ENCODE peak calls at places on chromosome 15, in six cellular contexts. One of them, this sample, is unnamed. For H3K4me1 and H3K27me3, the result is how much of the 10 kb centered on the place peaks cover.

GRCh38 chr15:86663304-86663703 is 583.6 kb downstream of the AGBL1 start:
- DNase-seq in mammary epithelial cell: no peak
- DNase-seq in breast epithelium: no peak
- DNase-seq in Peyer's patch: no peak
- DNase-seq in esophagus squamous epithelium: no peak
- DNase-seq in fibroblast of lung: no peak
- DNase-seq in this sample: no peak

GRCh38 chr15:21267686-21268395 is 172.5 kb downstream of the POTEB3 start:
- DNase-seq in breast epithelium: no peak
- DNase-seq in esophagus squamous epithelium: no peak
- DNase-seq in Peyer's patch: no peak
- DNase-seq in mammary epithelial cell: peak
- DNase-seq in fibroblast of lung: no peak
- DNase-seq in this sample: no peak

GRCh38 chr15:52164631-52165265 is 26.4 kb downstream of the GNB5 start:
- DNase-seq in mammary epithelial cell: no peak
- DNase-seq in fibroblast of lung: peak
- DNase-seq in Peyer's patch: no peak
- DNase-seq in esophagus squamous epithelium: no peak
- DNase-seq in breast epithelium: no peak
- DNase-seq in this sample: peak

GRCh38 chr15:101189341-101189679 is 62.5 kb downstream of the CHSY1 start:
- DNase-seq in esophagus squamous epithelium: no peak
- DNase-seq in breast epithelium: no peak
- DNase-seq in mammary epithelial cell: no peak
- DNase-seq in fibroblast of lung: peak
- DNase-seq in Peyer's patch: no peak
- DNase-seq in this sample: no peak

GRCh38 chr15:95365615-95366107 is 964.8 kb upstream of the NR2F2 start:
- DNase-seq in Peyer's patch: no peak
- DNase-seq in fibroblast of lung: peak
- DNase-seq in mammary epithelial cell: no peak
- DNase-seq in breast epithelium: no peak
- DNase-seq in esophagus squamous epithelium: no peak
- DNase-seq in this sample: no peak

GRCh38 chr15:70268698-70269251 is 171.1 kb upstream of the TLE3 start:
- DNase-seq in esophagus squamous epithelium: no peak
- DNase-seq in mammary epithelial cell: no peak
- DNase-seq in Peyer's patch: peak
- DNase-seq in breast epithelium: no peak
- DNase-seq in fibroblast of lung: no peak
- DNase-seq in this sample: no peak

GRCh38 chr15:70528270-70528706 is 235.1 kb downstream of the UACA start:
- DNase-seq in Peyer's patch: peak
- DNase-seq in breast epithelium: no peak
- DNase-seq in esophagus squamous epithelium: no peak
- DNase-seq in mammary epithelial cell: no peak
- DNase-seq in fibroblast of lung: peak
- DNase-seq in this sample: no peak

GRCh38 chr15:32840481-32841245 is 122.9 kb downstream of the GREM1 start:
- DNase-seq in esophagus squamous epithelium: no peak
- DNase-seq in Peyer's patch: no peak
- DNase-seq in mammary epithelial cell: no peak
- DNase-seq in fibroblast of lung: peak
- DNase-seq in breast epithelium: no peak
- DNase-seq in this sample: no peak

GRCh38 chr15:40081691-40082194 is 26.9 kb downstream of the BMF start:
- DNase-seq in breast epithelium: peak
- DNase-seq in Peyer's patch: no peak
- DNase-seq in mammary epithelial cell: peak
- DNase-seq in esophagus squamous epithelium: no peak
- DNase-seq in fibroblast of lung: peak
- DNase-seq in this sample: peak

GRCh38 chr15:85337398-85338074 is 42.9 kb upstream of the AKAP13 start:
- DNase-seq in Peyer's patch: no peak
- DNase-seq in mammary epithelial cell: no peak
- DNase-seq in fibroblast of lung: no peak
- DNase-seq in esophagus squamous epithelium: no peak
- DNase-seq in breast epithelium: no peak
- DNase-seq in this sample: no peak

GRCh38 chr15:56019060-56019793 is 25.8 kb upstream of the NEDD4 start:
- DNase-seq in fibroblast of lung: no peak
- DNase-seq in Peyer's patch: no peak
- DNase-seq in breast epithelium: no peak
- DNase-seq in esophagus squamous epithelium: no peak
- DNase-seq in mammary epithelial cell: no peak
- DNase-seq in this sample: no peak

GRCh38 chr15:80970018-80970657 is 19.5 kb downstream of the MESD start:
- DNase-seq in esophagus squamous epithelium: no peak
- DNase-seq in fibroblast of lung: peak
- DNase-seq in Peyer's patch: no peak
- DNase-seq in mammary epithelial cell: peak
- DNase-seq in breast epithelium: peak
- DNase-seq in this sample: peak

GRCh38 chr15:77543159-77543882 is 89.4 kb downstream of the LINGO1 start:
- DNase-seq in esophagus squamous epithelium: peak
- DNase-seq in fibroblast of lung: peak
- DNase-seq in breast epithelium: peak
- DNase-seq in Peyer's patch: peak
- DNase-seq in mammary epithelial cell: peak
- DNase-seq in this sample: peak

GRCh38 chr15:68567345-68567744 is 11.4 kb upstream of the CORO2B start:
- DNase-seq in mammary epithelial cell: no peak
- DNase-seq in breast epithelium: no peak
- DNase-seq in esophagus squamous epithelium: no peak
- DNase-seq in fibroblast of lung: no peak
- DNase-seq in Peyer's patch: no peak
- DNase-seq in this sample: no peak

GRCh38 chr15:40042791-40043320 is 3.9 kb upstream of the SRP14 start:
- DNase-seq in fibroblast of lung: no peak
- DNase-seq in mammary epithelial cell: no peak
- DNase-seq in esophagus squamous epithelium: no peak
- DNase-seq in breast epithelium: no peak
- DNase-seq in Peyer's patch: no peak
- DNase-seq in this sample: no peak

GRCh38 chr15:80996247-80996646 is 4.5 kb upstream of the TLNRD1 start:
- DNase-seq in mammary epithelial cell: peak
- DNase-seq in fibroblast of lung: peak
- DNase-seq in Peyer's patch: no peak
- DNase-seq in esophagus squamous epithelium: no peak
- DNase-seq in breast epithelium: no peak
- DNase-seq in this sample: no peak

GRCh38 chr15:49707598-49707997 is 86.8 kb downstream of the DTWD1 start:
- DNase-seq in breast epithelium: no peak
- DNase-seq in Peyer's patch: no peak
- DNase-seq in esophagus squamous epithelium: no peak
- DNase-seq in fibroblast of lung: no peak
- DNase-seq in mammary epithelial cell: no peak
- DNase-seq in this sample: no peak

GRCh38 chr15:42145546-42146455 is 10.6 kb downstream of the PLA2G4F start:
- DNase-seq in esophagus squamous epithelium: no peak
- DNase-seq in Peyer's patch: no peak
- DNase-seq in fibroblast of lung: no peak
- DNase-seq in breast epithelium: no peak
- DNase-seq in mammary epithelial cell: no peak
- DNase-seq in this sample: no peak

GRCh38 chr15:32843211-32843907 is 125.6 kb downstream of the GREM1 start:
- DNase-seq in breast epithelium: no peak
- DNase-seq in fibroblast of lung: no peak
- DNase-seq in esophagus squamous epithelium: no peak
- DNase-seq in mammary epithelial cell: no peak
- DNase-seq in Peyer's patch: no peak
- DNase-seq in this sample: peak

GRCh38 chr15:63054985-63055384 is 12.4 kb downstream of the TPM1 start:
- DNase-seq in breast epithelium: no peak
- DNase-seq in Peyer's patch: no peak
- DNase-seq in fibroblast of lung: no peak
- DNase-seq in mammary epithelial cell: no peak
- DNase-seq in esophagus squamous epithelium: no peak
- DNase-seq in this sample: no peak

GRCh38 chr15:63052128-63052826 is 9.7 kb downstream of the TPM1 start:
- DNase-seq in esophagus squamous epithelium: no peak
- DNase-seq in Peyer's patch: no peak
- DNase-seq in mammary epithelial cell: no peak
- DNase-seq in fibroblast of lung: no peak
- DNase-seq in breast epithelium: no peak
- DNase-seq in this sample: no peak

GRCh38 chr15:63051701-63052066 is 9.1 kb downstream of the TPM1 start:
- DNase-seq in fibroblast of lung: no peak
- DNase-seq in Peyer's patch: no peak
- DNase-seq in mammary epithelial cell: no peak
- DNase-seq in esophagus squamous epithelium: no peak
- DNase-seq in breast epithelium: no peak
- DNase-seq in this sample: no peak

GRCh38 chr15:63054281-63054683 is 11.7 kb downstream of the TPM1 start:
- DNase-seq in Peyer's patch: no peak
- DNase-seq in fibroblast of lung: no peak
- DNase-seq in breast epithelium: no peak
- DNase-seq in mammary epithelial cell: no peak
- DNase-seq in esophagus squamous epithelium: no peak
- DNase-seq in this sample: peak

DNA sequence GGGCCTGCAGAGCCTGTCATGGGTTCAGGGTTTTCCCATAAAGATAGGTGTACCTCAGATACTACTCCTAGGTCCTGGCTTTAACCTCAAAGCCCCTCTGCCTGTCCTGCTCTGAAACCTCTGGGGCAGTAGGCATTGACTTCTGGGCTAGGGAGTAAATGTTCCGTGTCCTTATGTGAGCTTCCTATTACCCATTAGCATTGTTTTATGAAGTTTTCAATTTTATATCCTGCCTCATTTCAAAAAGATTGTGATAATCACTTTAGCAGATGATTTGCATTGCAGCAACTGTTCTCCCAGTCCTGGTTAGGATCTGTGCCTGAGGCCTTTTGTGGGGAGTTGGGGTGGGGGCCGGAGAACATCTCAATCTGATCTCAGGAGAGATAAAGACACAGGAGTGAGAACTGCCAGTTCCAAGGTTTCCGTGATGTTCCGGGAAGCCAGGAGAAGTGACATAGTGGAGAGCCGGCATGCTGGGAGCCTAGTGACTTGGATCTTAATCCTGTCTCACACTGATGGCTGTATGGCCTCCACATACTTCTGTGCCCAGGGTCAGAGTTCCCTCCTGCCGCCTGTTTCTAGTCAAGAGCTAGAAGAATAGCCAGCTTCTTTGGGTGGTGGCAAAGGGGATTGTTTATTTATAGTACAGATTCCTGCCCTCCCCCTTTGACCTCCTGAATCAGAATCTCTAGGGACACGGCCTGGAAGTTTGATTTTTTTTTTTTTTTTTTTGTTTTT is 10.6 kb downstream of the TPM1 start:
- DNase-seq in Peyer's patch: no peak
- DNase-seq in fibroblast of lung: peak
- DNase-seq in esophagus squamous epithelium: no peak
- DNase-seq in mammary epithelial cell: no peak
- DNase-seq in breast epithelium: peak
- DNase-seq in this sample: peak
- H3K4me1 ChIP-seq in Peyer's patch: under half
- H3K4me1 ChIP-seq in fibroblast of lung: under half
- H3K4me1 ChIP-seq in esophagus squamous epithelium: half or more
- H3K4me1 ChIP-seq in mammary epithelial cell: under half
- H3K4me1 ChIP-seq in breast epithelium: under half
- H3K4me1 ChIP-seq in this sample: half or more

GRCh38 chr15:79218588-79219200 is 63.8 kb upstream of the ANKRD34C start:
- DNase-seq in breast epithelium: no peak
- DNase-seq in esophagus squamous epithelium: no peak
- DNase-seq in Peyer's patch: no peak
- DNase-seq in fibroblast of lung: peak
- DNase-seq in mammary epithelial cell: no peak
- DNase-seq in this sample: peak

GRCh38 chr15:79219393-79220056 is 63.0 kb upstream of the ANKRD34C start:
- DNase-seq in esophagus squamous epithelium: no peak
- DNase-seq in mammary epithelial cell: no peak
- DNase-seq in breast epithelium: no peak
- DNase-seq in fibroblast of lung: no peak
- DNase-seq in Peyer's patch: no peak
- DNase-seq in this sample: no peak

GRCh38 chr15:79221696-79222095 is 60.8 kb upstream of the ANKRD34C start:
- DNase-seq in mammary epithelial cell: no peak
- DNase-seq in esophagus squamous epithelium: no peak
- DNase-seq in Peyer's patch: no peak
- DNase-seq in breast epithelium: no peak
- DNase-seq in fibroblast of lung: no peak
- DNase-seq in this sample: no peak
- H3K27me3 ChIP-seq in mammary epithelial cell: under half
- H3K27me3 ChIP-seq in esophagus squamous epithelium: under half
- H3K27me3 ChIP-seq in Peyer's patch: under half
- H3K27me3 ChIP-seq in breast epithelium: under half
- H3K27me3 ChIP-seq in fibroblast of lung: under half
- H3K27me3 ChIP-seq in this sample: under half

DNA sequence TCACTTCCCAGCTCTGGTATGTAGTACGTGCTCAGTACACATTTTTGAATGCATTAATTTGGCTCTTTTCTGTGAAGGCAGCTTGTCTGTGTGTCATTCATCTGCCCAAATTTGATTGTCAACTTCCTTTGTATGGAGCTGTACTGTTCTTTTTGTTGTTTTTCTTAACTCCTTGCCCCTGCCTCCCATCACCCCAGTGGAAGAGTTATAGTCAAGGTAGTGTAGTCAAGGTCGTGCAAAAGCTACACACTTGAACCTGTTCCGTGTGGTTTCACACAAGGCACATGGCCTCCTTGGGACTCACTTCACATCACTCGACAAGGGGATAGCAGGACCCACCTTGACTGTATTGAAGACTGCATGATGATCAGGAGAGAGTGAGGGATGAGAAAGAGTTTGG is 37.6 kb downstream of the SMAD3 start:
- DNase-seq in breast epithelium: no peak
- DNase-seq in mammary epithelial cell: no peak
- DNase-seq in fibroblast of lung: no peak
- DNase-seq in esophagus squamous epithelium: no peak
- DNase-seq in Peyer's patch: no peak
- DNase-seq in this sample: no peak
- H3K4me1 ChIP-seq in breast epithelium: under half
- H3K4me1 ChIP-seq in mammary epithelial cell: half or more
- H3K4me1 ChIP-seq in fibroblast of lung: half or more
- H3K4me1 ChIP-seq in esophagus squamous epithelium: half or more
- H3K4me1 ChIP-seq in Peyer's patch: under half
- H3K4me1 ChIP-seq in this sample: half or more

GRCh38 chr15:71607383-71607782 is 203.0 kb upstream of the NR2E3 start:
- DNase-seq in breast epithelium: no peak
- DNase-seq in fibroblast of lung: no peak
- DNase-seq in esophagus squamous epithelium: no peak
- DNase-seq in Peyer's patch: no peak
- DNase-seq in mammary epithelial cell: no peak
- DNase-seq in this sample: no peak

GRCh38 chr15:71612066-71612715 is 198.2 kb upstream of the NR2E3 start:
- DNase-seq in esophagus squamous epithelium: no peak
- DNase-seq in mammary epithelial cell: no peak
- DNase-seq in Peyer's patch: no peak
- DNase-seq in fibroblast of lung: peak
- DNase-seq in breast epithelium: no peak
- DNase-seq in this sample: no peak

GRCh38 chr15:71612869-71613268 is 197.5 kb upstream of the NR2E3 start:
- DNase-seq in esophagus squamous epithelium: no peak
- DNase-seq in breast epithelium: no peak
- DNase-seq in mammary epithelial cell: no peak
- DNase-seq in fibroblast of lung: no peak
- DNase-seq in Peyer's patch: no peak
- DNase-seq in this sample: no peak

GRCh38 chr15:71611721-71612016 is 198.7 kb upstream of the NR2E3 start:
- DNase-seq in esophagus squamous epithelium: no peak
- DNase-seq in breast epithelium: no peak
- DNase-seq in mammary epithelial cell: no peak
- DNase-seq in fibroblast of lung: no peak
- DNase-seq in Peyer's patch: no peak
- DNase-seq in this sample: no peak

GRCh38 chr15:71610991-71611720 is 199.2 kb upstream of the NR2E3 start:
- DNase-seq in breast epithelium: no peak
- DNase-seq in Peyer's patch: no peak
- DNase-seq in mammary epithelial cell: no peak
- DNase-seq in fibroblast of lung: no peak
- DNase-seq in esophagus squamous epithelium: no peak
- DNase-seq in this sample: no peak
- H3K27me3 ChIP-seq in breast epithelium: under half
- H3K27me3 ChIP-seq in Peyer's patch: under half
- H3K27me3 ChIP-seq in mammary epithelial cell: under half
- H3K27me3 ChIP-seq in fibroblast of lung: under half
- H3K27me3 ChIP-seq in esophagus squamous epithelium: under half
- H3K27me3 ChIP-seq in this sample: under half